ENCODE peak calls at places on chromosome 18, in five cellular contexts. One of them, this sample, is unnamed.

GRCh38 chr18:40485318-40485717 is 1469.7 kb upstream of the PIK3C3 start:
- DNase-seq in adipocyte: peak
- DNase-seq in H7: no peak
- DNase-seq in HCT116: no peak
- DNase-seq in AG04450: peak
- DNase-seq in this sample: no peak

GRCh38 chr18:25288340-25288955 is 63.5 kb downstream of the ZNF521 start:
- DNase-seq in HCT116: no peak
- DNase-seq in adipocyte: no peak
- DNase-seq in H7: no peak
- DNase-seq in AG04450: no peak
- DNase-seq in this sample: no peak

GRCh38 chr18:53796042-53796729 is 428.3 kb downstream of the MBD2 start:
- DNase-seq in adipocyte: peak
- DNase-seq in HCT116: no peak
- DNase-seq in H7: no peak
- DNase-seq in AG04450: peak
- DNase-seq in this sample: no peak

GRCh38 chr18:68177807-68178702 is 536.9 kb downstream of the TMX3 start:
- DNase-seq in H7: no peak
- DNase-seq in adipocyte: peak
- DNase-seq in AG04450: peak
- DNase-seq in HCT116: no peak
- DNase-seq in this sample: no peak

GRCh38 chr18:11948852-11949523 is 32.3 kb upstream of the IMPA2 start:
- DNase-seq in adipocyte: peak
- DNase-seq in H7: no peak
- DNase-seq in HCT116: no peak
- DNase-seq in AG04450: no peak
- DNase-seq in this sample: no peak

GRCh38 chr18:11393486-11393885 is 215.9 kb upstream of the SLC35G4 start:
- DNase-seq in adipocyte: peak
- DNase-seq in HCT116: no peak
- DNase-seq in H7: no peak
- DNase-seq in AG04450: no peak
- DNase-seq in this sample: no peak

GRCh38 chr18:48547456-48548403 is 8.9 kb downstream of the CTIF start:
- DNase-seq in H7: peak
- DNase-seq in AG04450: no peak
- DNase-seq in adipocyte: peak
- DNase-seq in HCT116: no peak
- DNase-seq in this sample: peak

GRCh38 chr18:8406486-8407250 is 202.6 kb upstream of the RAB12 start:
- DNase-seq in HCT116: no peak
- DNase-seq in AG04450: no peak
- DNase-seq in adipocyte: peak
- DNase-seq in H7: peak
- DNase-seq in this sample: no peak

GRCh38 chr18:30280861-30281470 is 761.6 kb downstream of the DSC3 start:
- DNase-seq in HCT116: peak
- DNase-seq in adipocyte: peak
- DNase-seq in AG04450: peak
- DNase-seq in H7: no peak
- DNase-seq in this sample: peak

GRCh38 chr18:499351-500229 is 911 bp downstream of the COLEC12 start:
- DNase-seq in HCT116: no peak
- DNase-seq in AG04450: no peak
- DNase-seq in adipocyte: peak
- DNase-seq in H7: peak
- DNase-seq in this sample: no peak

GRCh38 chr18:159037-159652 is 788 bp downstream of the USP14 start:
- DNase-seq in HCT116: no peak
- DNase-seq in H7: peak
- DNase-seq in AG04450: no peak
- DNase-seq in adipocyte: peak
- DNase-seq in this sample: peak

GRCh38 chr18:45805551-45805950 is 19.9 kb upstream of the SIGLEC15 start:
- DNase-seq in AG04450: no peak
- DNase-seq in H7: no peak
- DNase-seq in adipocyte: no peak
- DNase-seq in HCT116: no peak
- DNase-seq in this sample: no peak

GRCh38 chr18:11148655-11149440 is 521 bp downstream of the PIEZO2 start:
- DNase-seq in H7: peak
- DNase-seq in AG04450: no peak
- DNase-seq in adipocyte: no peak
- DNase-seq in HCT116: no peak
- DNase-seq in this sample: no peak

GRCh38 chr18:43396266-43396665 is 119.0 kb upstream of the SYT4 start:
- DNase-seq in AG04450: no peak
- DNase-seq in adipocyte: peak
- DNase-seq in HCT116: no peak
- DNase-seq in H7: no peak
- DNase-seq in this sample: peak

GRCh38 chr18:9617006-9617542 is 2.7 kb upstream of the PPP4R1 start:
- DNase-seq in AG04450: no peak
- DNase-seq in adipocyte: no peak
- DNase-seq in H7: no peak
- DNase-seq in HCT116: no peak
- DNase-seq in this sample: no peak

GRCh38 chr18:62329676-62330454 is 4.8 kb downstream of the TNFRSF11A start:
- DNase-seq in AG04450: peak
- DNase-seq in adipocyte: peak
- DNase-seq in H7: no peak
- DNase-seq in HCT116: no peak
- DNase-seq in this sample: no peak

GRCh38 chr18:60978338-60978737 is 354.9 kb upstream of the CDH20 start:
- DNase-seq in AG04450: peak
- DNase-seq in adipocyte: peak
- DNase-seq in HCT116: no peak
- DNase-seq in H7: no peak
- DNase-seq in this sample: no peak

GRCh38 chr18:4068552-4069158 is 386.5 kb downstream of the DLGAP1 start:
- DNase-seq in H7: peak
- DNase-seq in adipocyte: peak
- DNase-seq in AG04450: peak
- DNase-seq in HCT116: peak
- DNase-seq in this sample: peak

GRCh38 chr18:53991202-53991601 is 233.3 kb downstream of the MBD2 start:
- DNase-seq in adipocyte: peak
- DNase-seq in H7: no peak
- DNase-seq in HCT116: peak
- DNase-seq in AG04450: no peak
- DNase-seq in this sample: no peak

GRCh38 chr18:58258707-58259342 is 214.8 kb downstream of the NEDD4L start:
- DNase-seq in adipocyte: no peak
- DNase-seq in AG04450: no peak
- DNase-seq in H7: no peak
- DNase-seq in HCT116: no peak
- DNase-seq in this sample: no peak

GRCh38 chr18:58257461-58257860 is 213.4 kb downstream of the NEDD4L start:
- DNase-seq in H7: no peak
- DNase-seq in adipocyte: peak
- DNase-seq in AG04450: no peak
- DNase-seq in HCT116: no peak
- DNase-seq in this sample: no peak

GRCh38 chr18:58254873-58255511 is 211.0 kb downstream of the NEDD4L start:
- DNase-seq in H7: peak
- DNase-seq in HCT116: no peak
- DNase-seq in adipocyte: no peak
- DNase-seq in AG04450: no peak
- DNase-seq in this sample: no peak

GRCh38 chr18:58255701-58256311 is 211.8 kb downstream of the NEDD4L start:
- DNase-seq in HCT116: no peak
- DNase-seq in AG04450: no peak
- DNase-seq in adipocyte: no peak
- DNase-seq in H7: peak
- DNase-seq in this sample: no peak

GRCh38 chr18:58256316-58257080 is 212.5 kb downstream of the NEDD4L start:
- DNase-seq in adipocyte: no peak
- DNase-seq in AG04450: no peak
- DNase-seq in H7: no peak
- DNase-seq in HCT116: no peak
- DNase-seq in this sample: no peak
- H3K4me3 ChIP-seq in adipocyte: no peak
- H3K4me3 ChIP-seq in AG04450: no peak
- H3K4me3 ChIP-seq in H7: no peak
- H3K4me3 ChIP-seq in HCT116: no peak
- H3K4me3 ChIP-seq in this sample: no peak

GRCh38 chr18:35043207-35043606 is 2.0 kb downstream of the MAPRE2 start:
- DNase-seq in AG04450: no peak
- DNase-seq in HCT116: no peak
- DNase-seq in H7: no peak
- DNase-seq in adipocyte: no peak
- DNase-seq in this sample: no peak
- H3K4me3 ChIP-seq in AG04450: no peak
- H3K4me3 ChIP-seq in HCT116: no peak
- H3K4me3 ChIP-seq in H7: no peak
- H3K4me3 ChIP-seq in adipocyte: peak
- H3K4me3 ChIP-seq in this sample: no peak

GRCh38 chr18:50807199-50807598 is 12.6 kb downstream of the MRO start:
- DNase-seq in adipocyte: no peak
- DNase-seq in AG04450: no peak
- DNase-seq in HCT116: no peak
- DNase-seq in H7: no peak
- DNase-seq in this sample: no peak
- H3K4me3 ChIP-seq in adipocyte: no peak
- H3K4me3 ChIP-seq in AG04450: no peak
- H3K4me3 ChIP-seq in HCT116: no peak
- H3K4me3 ChIP-seq in H7: no peak
- H3K4me3 ChIP-seq in this sample: no peak

GRCh38 chr18:76668546-76668945 is 153.8 kb upstream of the ZNF236 start:
- DNase-seq in H7: no peak
- DNase-seq in HCT116: no peak
- DNase-seq in adipocyte: no peak
- DNase-seq in AG04450: no peak
- DNase-seq in this sample: no peak
- H3K4me3 ChIP-seq in H7: no peak
- H3K4me3 ChIP-seq in HCT116: no peak
- H3K4me3 ChIP-seq in adipocyte: no peak
- H3K4me3 ChIP-seq in AG04450: no peak
- H3K4me3 ChIP-seq in this sample: no peak

This sample was measured in HAP-1.